ENCODE peak calls at places on chromosomes 4 and X, in eight cellular contexts. V is WTC11, F is A549, H is HCT116, K is SK-N-SH, Z is GM12878, J is H1, O is HepG2. E is an unnamed sample.

GRCh38 chrX:154714925-154715324 is 36.0 kb downstream of the GAB3 start:
- DNase-seq in V (peak), F (peak), H (peak), K (peak), Z (no peak), J (peak), O (peak), E (peak)

GRCh38 chr4:86600007-86600653 is 6.0 kb downstream of the PTPN13 start:
- DNase-seq in V (no peak), F (no peak), H (no peak), K (no peak), Z (no peak), J (no peak), O (no peak), E (no peak)

GRCh38 chrX:108511721-108512120 is 72.1 kb downstream of the COL4A5 start:
- DNase-seq in V (no peak), F (no peak), H (no peak), K (no peak), Z (no peak), J (no peak), O (no peak), E (no peak)

GRCh38 chr4:116561717-116562116 is 523.7 kb downstream of the TRAM1L1 start:
- DNase-seq in V (no peak), F (no peak), H (no peak), K (no peak), Z (no peak), J (no peak), O (no peak), E (no peak)

GRCh38 chrX:51802917-51803688 is 59.9 kb downstream of the GSPT2 start:
- DNase-seq in V (peak), F (peak), H (peak), K (peak), Z (peak), J (peak), O (peak), E (peak)

GRCh38 chr4:38752393-38752961 is 30.3 kb downstream of the TLR10 start:
- DNase-seq in V (no peak), F (no peak), H (no peak), K (no peak), Z (peak), J (no peak), O (no peak), E (peak)

GRCh38 chr4:54229631-54230478 is 762 bp downstream of the PDGFRA start:
- DNase-seq in V (peak), F (no peak), H (no peak), K (peak), Z (no peak), J (peak), O (no peak), E (no peak)

GRCh38 chr4:45347056-45347455 is 620.7 kb upstream of the GNPDA2 start:
- DNase-seq in V (no peak), F (no peak), H (no peak), K (peak), Z (no peak), J (no peak), O (no peak), E (no peak)

GRCh38 chr4:84499065-84499982 is at the start of gene NKX6-1:
- DNase-seq in V (peak), F (peak), H (peak), K (peak), Z (no peak), J (peak), O (no peak), E (peak)

GRCh38 chrX:54271661-54272060 is 86.2 kb downstream of the WNK3 start:
- DNase-seq in V (no peak), F (no peak), H (no peak), K (no peak), Z (no peak), J (no peak), O (no peak), E (no peak)

GRCh38 chrX:24435038-24435437 is 30.0 kb upstream of the PDK3 start:
- DNase-seq in V (no peak), F (no peak), H (no peak), K (no peak), Z (no peak), J (no peak), O (no peak), E (no peak)
- TF ChIP-seq MAX in V (no peak), F (no peak), H (no peak), K (no peak), Z (no peak), J (no peak), O (no peak), E (no peak)

DNA sequence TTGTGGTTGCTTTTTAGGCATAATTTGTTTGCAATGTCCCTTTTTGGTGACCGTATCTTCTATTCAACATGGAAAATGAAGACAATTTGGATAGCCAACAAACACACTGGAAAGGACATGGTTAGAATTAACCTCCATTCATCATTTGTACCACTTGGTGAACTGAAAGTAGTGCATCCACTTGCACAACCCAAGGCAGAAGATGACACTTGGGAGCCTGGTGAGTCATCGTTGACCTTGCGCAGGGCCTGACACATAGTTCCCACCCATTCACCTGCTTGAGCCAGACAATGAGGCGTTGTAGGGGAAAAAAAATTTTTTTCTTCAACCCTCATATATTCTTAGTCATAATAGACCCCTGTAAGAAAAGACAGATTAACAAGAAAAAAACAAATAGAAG is 32.4 kb downstream of the EGF start:
- DNase-seq in V (no peak), F (peak), H (no peak), K (no peak), Z (no peak), J (no peak), O (peak), E (no peak)
- TF ChIP-seq MAX in V (no peak), F (no peak), H (no peak), K (no peak), Z (no peak), J (no peak), O (no peak), E (no peak)

GRCh38 chr4:1629704-1630093 is 54.4 kb downstream of the FAM53A start:
- DNase-seq in V (no peak), F (no peak), H (no peak), K (no peak), Z (no peak), J (no peak), O (no peak), E (no peak)

GRCh38 chr4:1631136-1631535 is 53.0 kb downstream of the FAM53A start:
- DNase-seq in V (no peak), F (no peak), H (no peak), K (no peak), Z (no peak), J (no peak), O (no peak), E (no peak)

GRCh38 chr4:1627417-1628313 is 56.4 kb downstream of the FAM53A start:
- DNase-seq in V (no peak), F (no peak), H (no peak), K (no peak), Z (no peak), J (no peak), O (no peak), E (no peak)

GRCh38 chr4:1630266-1630665 is 53.8 kb downstream of the FAM53A start:
- DNase-seq in V (no peak), F (no peak), H (no peak), K (no peak), Z (no peak), J (no peak), O (no peak), E (no peak)

GRCh38 chr4:1628892-1629703 is 55.0 kb downstream of the FAM53A start:
- DNase-seq in V (peak), F (peak), H (peak), K (peak), Z (no peak), J (peak), O (peak), E (peak)
- TF ChIP-seq MAX in V (no peak), F (no peak), H (no peak), K (no peak), Z (no peak), J (no peak), O (no peak), E (no peak)

GRCh38 chr4:133152801-133153526 is 3.9 kb downstream of the PCDH10 start:
- DNase-seq in V (no peak), F (no peak), H (no peak), K (no peak), Z (no peak), J (peak), O (no peak), E (peak)
- TF ChIP-seq MAX in V (no peak), F (no peak), H (no peak), K (no peak), Z (no peak), J (no peak), O (no peak), E (no peak)

DNA sequence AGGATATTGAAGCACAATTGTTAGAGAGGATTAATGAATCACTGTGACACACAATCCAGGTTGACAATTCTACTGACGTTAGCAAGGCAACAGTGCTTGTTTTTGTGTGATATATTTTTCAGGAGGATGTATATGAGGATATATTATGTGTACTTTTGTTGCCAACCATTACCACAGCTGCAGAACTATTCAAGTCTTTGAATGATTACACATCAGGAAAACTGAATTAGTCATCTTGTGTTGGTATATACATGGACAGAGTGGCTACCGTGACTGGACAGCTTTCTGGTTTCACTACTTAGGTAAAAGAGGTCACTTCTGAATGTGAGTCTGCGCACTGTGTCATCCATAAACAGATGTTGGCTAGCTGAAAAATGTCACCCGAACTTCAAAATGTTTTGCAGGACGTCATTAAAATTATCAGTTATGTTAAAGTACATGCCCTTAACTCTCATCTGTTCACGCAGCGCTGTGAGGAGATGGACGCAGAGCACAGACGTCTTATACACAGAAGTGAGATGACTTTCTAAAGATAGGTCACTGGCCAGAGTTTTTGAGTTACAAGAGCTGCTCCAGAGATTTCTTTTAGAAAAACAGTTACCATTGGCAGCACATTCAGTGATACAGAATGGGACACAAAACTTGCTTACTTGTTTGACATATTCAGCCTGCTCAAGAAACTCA is 69.0 kb downstream of the MRPL1 start:
- DNase-seq in V (no peak), F (no peak), H (no peak), K (no peak), Z (no peak), J (no peak), O (no peak), E (peak)
- TF ChIP-seq MAX in V (no peak), F (no peak), H (no peak), K (no peak), Z (no peak), J (no peak), O (no peak), E (no peak)

GRCh38 chr4:68368566-68369473 is 18.9 kb upstream of the YTHDC1 start:
- DNase-seq in V (no peak), F (peak), H (no peak), K (no peak), Z (no peak), J (no peak), O (no peak), E (no peak)
- TF ChIP-seq MAX in V (no peak), F (peak), H (no peak), K (no peak), Z (no peak), J (no peak), O (no peak), E (no peak)

GRCh38 chrX:40170830-40171512 is 73.2 kb upstream of the BCOR start:
- DNase-seq in V (peak), F (no peak), H (no peak), K (no peak), Z (no peak), J (peak), O (no peak), E (no peak)

GRCh38 chrX:40173662-40174593 is 76.2 kb upstream of the BCOR start:
- DNase-seq in V (peak), F (no peak), H (peak), K (peak), Z (no peak), J (peak), O (peak), E (peak)

GRCh38 chrX:40171513-40172168 is 73.9 kb upstream of the BCOR start:
- DNase-seq in V (no peak), F (no peak), H (no peak), K (no peak), Z (no peak), J (peak), O (no peak), E (peak)

GRCh38 chrX:40172980-40173661 is 75.4 kb upstream of the BCOR start:
- DNase-seq in V (no peak), F (no peak), H (no peak), K (no peak), Z (no peak), J (no peak), O (peak), E (no peak)

GRCh38 chrX:40172169-40172979 is 74.6 kb upstream of the BCOR start:
- DNase-seq in V (peak), F (no peak), H (no peak), K (no peak), Z (no peak), J (peak), O (no peak), E (peak)
- TF ChIP-seq MAX in V (no peak), F (no peak), H (no peak), K (no peak), Z (no peak), J (no peak), O (no peak), E (no peak)

GRCh38 chr4:10403633-10404445 is 53.4 kb downstream of the ZNF518B start:
- DNase-seq in V (no peak), F (peak), H (peak), K (peak), Z (no peak), J (no peak), O (peak), E (peak)
- TF ChIP-seq MAX in V (no peak), F (no peak), H (no peak), K (no peak), Z (no peak), J (no peak), O (no peak), E (no peak)

GRCh38 chr4:151745727-151746231 is 15.0 kb downstream of the GATB start:
- DNase-seq in V (no peak), F (no peak), H (no peak), K (no peak), Z (no peak), J (no peak), O (no peak), E (no peak)
- TF ChIP-seq MAX in V (no peak), F (no peak), H (no peak), K (no peak), Z (no peak), J (no peak), O (no peak), E (no peak)